ENCODE peak calls at places on chromosome X, in six cellular contexts. One of them, this sample, is unnamed.
A peak's percentile ranks its signal among the peaks of the same experiment; 100 is the strongest.

GRCh38 chrX:56788229-56788628 is 59.2 kb downstream of the NBDY start:
- DNase-seq in lower lobe of right lung: no peak
- DNase-seq in IMR-90: peak; percentile 26
- DNase-seq in CD8-positive, alpha-beta memory T cell: no peak
- DNase-seq in AG04450: no peak
- DNase-seq in CD4-positive, CD25-positive, alpha-beta regulatory T cell: no peak
- DNase-seq in this sample: no peak

GRCh38 chrX:115350696-115351408 is 61.3 kb downstream of the LUZP4 start:
- DNase-seq in lower lobe of right lung: no peak
- DNase-seq in IMR-90: no peak
- DNase-seq in CD8-positive, alpha-beta memory T cell: no peak
- DNase-seq in AG04450: no peak
- DNase-seq in CD4-positive, CD25-positive, alpha-beta regulatory T cell: no peak
- DNase-seq in this sample: no peak

GRCh38 chrX:17412692-17413091 is 37.7 kb downstream of the NHS start:
- DNase-seq in lower lobe of right lung: no peak
- DNase-seq in IMR-90: peak; percentile 87
- DNase-seq in CD8-positive, alpha-beta memory T cell: no peak
- DNase-seq in AG04450: peak; percentile 27
- DNase-seq in CD4-positive, CD25-positive, alpha-beta regulatory T cell: no peak
- DNase-seq in this sample: no peak

GRCh38 chrX:68498044-68498507 is 775 bp upstream of the YIPF6 start:
- DNase-seq in lower lobe of right lung: no peak
- DNase-seq in IMR-90: no peak
- DNase-seq in CD8-positive, alpha-beta memory T cell: no peak
- DNase-seq in AG04450: no peak
- DNase-seq in CD4-positive, CD25-positive, alpha-beta regulatory T cell: no peak
- DNase-seq in this sample: no peak

GRCh38 chrX:43552166-43552565 is 103.9 kb upstream of the MAOA start:
- DNase-seq in lower lobe of right lung: no peak
- DNase-seq in IMR-90: no peak
- DNase-seq in CD8-positive, alpha-beta memory T cell: no peak
- DNase-seq in AG04450: no peak
- DNase-seq in CD4-positive, CD25-positive, alpha-beta regulatory T cell: no peak
- DNase-seq in this sample: peak; percentile 27

GRCh38 chrX:105331244-105331643 is 110.8 kb upstream of the TEX13A start:
- DNase-seq in lower lobe of right lung: no peak
- DNase-seq in IMR-90: peak; percentile 52
- DNase-seq in CD8-positive, alpha-beta memory T cell: no peak
- DNase-seq in AG04450: peak; percentile 11
- DNase-seq in CD4-positive, CD25-positive, alpha-beta regulatory T cell: no peak
- DNase-seq in this sample: no peak

GRCh38 chrX:38206036-38206435 is 14.6 kb downstream of the SRPX start:
- DNase-seq in lower lobe of right lung: no peak
- DNase-seq in IMR-90: peak; percentile 52
- DNase-seq in CD8-positive, alpha-beta memory T cell: no peak
- DNase-seq in AG04450: no peak
- DNase-seq in CD4-positive, CD25-positive, alpha-beta regulatory T cell: no peak
- DNase-seq in this sample: no peak

GRCh38 chrX:154359362-154360154 is 14.9 kb downstream of the FLNA start:
- DNase-seq in lower lobe of right lung: no peak
- DNase-seq in IMR-90: no peak
- DNase-seq in CD8-positive, alpha-beta memory T cell: no peak
- DNase-seq in AG04450: no peak
- DNase-seq in CD4-positive, CD25-positive, alpha-beta regulatory T cell: no peak
- DNase-seq in this sample: no peak

GRCh38 chrX:32877592-32877991 is 333.8 kb downstream of the DMD start:
- DNase-seq in lower lobe of right lung: no peak
- DNase-seq in IMR-90: peak; percentile 41
- DNase-seq in CD8-positive, alpha-beta memory T cell: no peak
- DNase-seq in AG04450: no peak
- DNase-seq in CD4-positive, CD25-positive, alpha-beta regulatory T cell: no peak
- DNase-seq in this sample: peak; percentile 92

GRCh38 chrX:129961180-129962083 is 21.0 kb upstream of the BCORL1 start:
- DNase-seq in lower lobe of right lung: peak; percentile 87
- DNase-seq in IMR-90: no peak
- DNase-seq in CD8-positive, alpha-beta memory T cell: peak; percentile 62
- DNase-seq in AG04450: no peak
- DNase-seq in CD4-positive, CD25-positive, alpha-beta regulatory T cell: peak; percentile 52
- DNase-seq in this sample: no peak

GRCh38 chrX:10085223-10085622 is 71.6 kb upstream of the CLCN4 start:
- DNase-seq in lower lobe of right lung: no peak
- DNase-seq in IMR-90: no peak
- DNase-seq in CD8-positive, alpha-beta memory T cell: no peak
- DNase-seq in AG04450: no peak
- DNase-seq in CD4-positive, CD25-positive, alpha-beta regulatory T cell: no peak
- DNase-seq in this sample: no peak

GRCh38 chrX:13763489-13763888 is 28.9 kb downstream of the OFD1 start:
- DNase-seq in lower lobe of right lung: peak; percentile 48
- DNase-seq in IMR-90: no peak
- DNase-seq in CD8-positive, alpha-beta memory T cell: no peak
- DNase-seq in AG04450: no peak
- DNase-seq in CD4-positive, CD25-positive, alpha-beta regulatory T cell: no peak
- DNase-seq in this sample: no peak

GRCh38 chrX:107565916-107566602 is 62.3 kb upstream of the PRPS1 start:
- DNase-seq in lower lobe of right lung: no peak
- DNase-seq in IMR-90: peak; percentile 70
- DNase-seq in CD8-positive, alpha-beta memory T cell: no peak
- DNase-seq in AG04450: no peak
- DNase-seq in CD4-positive, CD25-positive, alpha-beta regulatory T cell: no peak
- DNase-seq in this sample: no peak

GRCh38 chrX:20061869-20062254 is 54.8 kb downstream of the MAP7D2 start:
- DNase-seq in lower lobe of right lung: no peak
- DNase-seq in IMR-90: peak; percentile 69
- DNase-seq in CD8-positive, alpha-beta memory T cell: no peak
- DNase-seq in AG04450: no peak
- DNase-seq in CD4-positive, CD25-positive, alpha-beta regulatory T cell: no peak
- DNase-seq in this sample: no peak

GRCh38 chrX:153820601-153821000 is 9.7 kb downstream of the PDZD4 start:
- DNase-seq in lower lobe of right lung: no peak
- DNase-seq in IMR-90: no peak
- DNase-seq in CD8-positive, alpha-beta memory T cell: no peak
- DNase-seq in AG04450: no peak
- DNase-seq in CD4-positive, CD25-positive, alpha-beta regulatory T cell: no peak
- DNase-seq in this sample: no peak

GRCh38 chrX:39762266-39762841 is 335.4 kb downstream of the BCOR start:
- DNase-seq in lower lobe of right lung: no peak
- DNase-seq in IMR-90: peak; percentile 84
- DNase-seq in CD8-positive, alpha-beta memory T cell: no peak
- DNase-seq in AG04450: no peak
- DNase-seq in CD4-positive, CD25-positive, alpha-beta regulatory T cell: no peak
- DNase-seq in this sample: no peak

GRCh38 chrX:38060331-38060878 is 54.1 kb downstream of the SYTL5 start:
- DNase-seq in lower lobe of right lung: no peak
- DNase-seq in IMR-90: no peak
- DNase-seq in CD8-positive, alpha-beta memory T cell: no peak
- DNase-seq in AG04450: no peak
- DNase-seq in CD4-positive, CD25-positive, alpha-beta regulatory T cell: no peak
- DNase-seq in this sample: no peak

GRCh38 chrX:39905475-39905889 is 192.3 kb downstream of the BCOR start:
- DNase-seq in lower lobe of right lung: no peak
- DNase-seq in IMR-90: peak; percentile 19
- DNase-seq in CD8-positive, alpha-beta memory T cell: no peak
- DNase-seq in AG04450: no peak
- DNase-seq in CD4-positive, CD25-positive, alpha-beta regulatory T cell: no peak
- DNase-seq in this sample: no peak

GRCh38 chrX:19805054-19805690 is 82.2 kb downstream of the SH3KBP1 start:
- DNase-seq in lower lobe of right lung: no peak
- DNase-seq in IMR-90: no peak
- DNase-seq in CD8-positive, alpha-beta memory T cell: no peak
- DNase-seq in AG04450: no peak
- DNase-seq in CD4-positive, CD25-positive, alpha-beta regulatory T cell: peak; percentile 61
- DNase-seq in this sample: no peak

GRCh38 chrX:153438522-153438921 is 7.3 kb downstream of the TREX2 start:
- DNase-seq in lower lobe of right lung: no peak
- DNase-seq in IMR-90: peak; percentile 7
- DNase-seq in CD8-positive, alpha-beta memory T cell: no peak
- DNase-seq in AG04450: no peak
- DNase-seq in CD4-positive, CD25-positive, alpha-beta regulatory T cell: peak; percentile 5
- DNase-seq in this sample: no peak

GRCh38 chrX:109536439-109537323 is at the start of gene NXT2:
- DNase-seq in lower lobe of right lung: peak; percentile 94
- DNase-seq in IMR-90: peak; percentile 90
- DNase-seq in CD8-positive, alpha-beta memory T cell: peak; percentile 80
- DNase-seq in AG04450: peak; percentile 74
- DNase-seq in CD4-positive, CD25-positive, alpha-beta regulatory T cell: peak; percentile 87
- DNase-seq in this sample: peak; percentile 66

GRCh38 chrX:155767101-155767878 is 113.9 kb upstream of the VAMP7 start:
- DNase-seq in lower lobe of right lung: peak; percentile 44
- DNase-seq in IMR-90: peak; percentile 74
- DNase-seq in CD8-positive, alpha-beta memory T cell: peak; percentile 6
- DNase-seq in AG04450: peak; percentile 29
- DNase-seq in CD4-positive, CD25-positive, alpha-beta regulatory T cell: peak; percentile 4
- DNase-seq in this sample: no peak

GRCh38 chrX:108122748-108123147 is 31.2 kb downstream of the ATG4A start:
- DNase-seq in lower lobe of right lung: no peak
- DNase-seq in IMR-90: peak; percentile 17
- DNase-seq in CD8-positive, alpha-beta memory T cell: no peak
- DNase-seq in AG04450: no peak
- DNase-seq in CD4-positive, CD25-positive, alpha-beta regulatory T cell: no peak
- DNase-seq in this sample: peak; percentile 18

GRCh38 chrX:94256396-94256795 is 582.4 kb downstream of the FAM133A start:
- DNase-seq in lower lobe of right lung: no peak
- DNase-seq in IMR-90: no peak
- DNase-seq in CD8-positive, alpha-beta memory T cell: no peak
- DNase-seq in AG04450: no peak
- DNase-seq in CD4-positive, CD25-positive, alpha-beta regulatory T cell: no peak
- DNase-seq in this sample: no peak

GRCh38 chrX:110248582-110248981 is 69.3 kb downstream of the AMMECR1 start:
- DNase-seq in lower lobe of right lung: no peak
- DNase-seq in IMR-90: no peak
- DNase-seq in CD8-positive, alpha-beta memory T cell: no peak
- DNase-seq in AG04450: no peak
- DNase-seq in CD4-positive, CD25-positive, alpha-beta regulatory T cell: no peak
- DNase-seq in this sample: no peak

GRCh38 chrX:77814210-77814609 is 28.2 kb upstream of the ATRX start:
- DNase-seq in lower lobe of right lung: no peak
- DNase-seq in IMR-90: no peak
- DNase-seq in CD8-positive, alpha-beta memory T cell: no peak
- DNase-seq in AG04450: no peak
- DNase-seq in CD4-positive, CD25-positive, alpha-beta regulatory T cell: no peak
- DNase-seq in this sample: no peak

GRCh38 chrX:135328421-135329005 is 19.2 kb downstream of the ETDC start:
- DNase-seq in lower lobe of right lung: no peak
- DNase-seq in IMR-90: peak; percentile 20
- DNase-seq in CD8-positive, alpha-beta memory T cell: no peak
- DNase-seq in AG04450: no peak
- DNase-seq in CD4-positive, CD25-positive, alpha-beta regulatory T cell: no peak
- DNase-seq in this sample: peak; percentile 12

GRCh38 chrX:109889289-109890006 is 113.5 kb upstream of the TMEM164 start:
- DNase-seq in lower lobe of right lung: no peak
- DNase-seq in IMR-90: peak; percentile 27
- DNase-seq in CD8-positive, alpha-beta memory T cell: no peak
- DNase-seq in AG04450: no peak
- DNase-seq in CD4-positive, CD25-positive, alpha-beta regulatory T cell: no peak
- DNase-seq in this sample: no peak

GRCh38 chrX:56130013-56130412 is 102.1 kb upstream of the KLF8 start:
- DNase-seq in lower lobe of right lung: no peak
- DNase-seq in IMR-90: no peak
- DNase-seq in CD8-positive, alpha-beta memory T cell: no peak
- DNase-seq in AG04450: no peak
- DNase-seq in CD4-positive, CD25-positive, alpha-beta regulatory T cell: no peak
- DNase-seq in this sample: no peak

GRCh38 chrX:123358457-123358856 is 174.4 kb downstream of the GRIA3 start:
- DNase-seq in lower lobe of right lung: no peak
- DNase-seq in IMR-90: no peak
- DNase-seq in CD8-positive, alpha-beta memory T cell: no peak
- DNase-seq in AG04450: no peak
- DNase-seq in CD4-positive, CD25-positive, alpha-beta regulatory T cell: no peak
- DNase-seq in this sample: no peak
- H3K27ac ChIP-seq in lower lobe of right lung: no peak overlapping the region
- H3K27ac ChIP-seq in IMR-90: no peak overlapping the region
- H3K27ac ChIP-seq in CD8-positive, alpha-beta memory T cell: no peak overlapping the region
- H3K27ac ChIP-seq in AG04450: no peak overlapping the region
- H3K27ac ChIP-seq in CD4-positive, CD25-positive, alpha-beta regulatory T cell: no peak overlapping the region
- H3K27ac ChIP-seq in this sample: no peak overlapping the region

DNA sequence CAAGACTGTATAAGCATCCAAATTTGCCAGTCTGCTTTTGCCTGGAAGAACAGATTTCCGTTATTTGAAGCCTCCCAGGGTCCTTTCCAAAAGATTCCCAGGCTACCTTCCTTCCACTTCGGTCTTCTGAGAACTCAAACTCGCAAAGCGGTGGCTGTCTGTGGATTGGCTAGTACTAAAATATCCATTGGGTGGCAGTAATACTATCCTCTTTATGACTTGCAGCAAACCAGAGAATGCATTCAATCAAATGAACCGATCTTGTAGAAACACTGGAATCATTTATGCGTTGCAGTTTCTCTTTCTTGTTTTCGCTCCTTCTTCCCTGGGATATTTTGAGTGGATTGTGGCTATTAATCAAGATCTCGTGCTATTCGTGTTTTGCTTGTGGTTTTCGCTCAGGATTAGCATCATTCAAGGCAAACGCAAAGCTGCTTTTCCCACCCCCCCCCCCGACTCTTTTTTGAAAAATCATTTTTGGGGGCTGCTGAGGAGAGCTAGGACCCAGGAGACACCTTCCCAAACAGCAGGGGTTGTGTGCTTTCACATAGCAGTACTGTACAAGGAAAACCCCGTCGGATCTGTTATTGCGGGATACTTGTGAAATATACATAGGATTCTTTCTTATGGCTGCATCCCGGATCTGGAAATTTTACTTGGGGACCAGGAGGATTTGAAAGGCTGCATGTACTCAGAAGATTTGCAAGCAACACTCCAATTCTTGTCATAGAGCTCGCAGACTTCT is at the start of gene IL1RAPL1:
- DNase-seq in lower lobe of right lung: no peak
- DNase-seq in IMR-90: peak; percentile 81
- DNase-seq in CD8-positive, alpha-beta memory T cell: no peak
- DNase-seq in AG04450: peak; percentile 41
- DNase-seq in CD4-positive, CD25-positive, alpha-beta regulatory T cell: no peak
- DNase-seq in this sample: no peak
- H3K27ac ChIP-seq in lower lobe of right lung: no peak within 1 kb of the TSS
- H3K27ac ChIP-seq in IMR-90: peak within 1 kb of the TSS; percentile 58
- H3K27ac ChIP-seq in CD8-positive, alpha-beta memory T cell: no peak within 1 kb of the TSS
- H3K27ac ChIP-seq in AG04450: peak within 1 kb of the TSS; percentile 39
- H3K27ac ChIP-seq in CD4-positive, CD25-positive, alpha-beta regulatory T cell: no peak within 1 kb of the TSS
- H3K27ac ChIP-seq in this sample: no peak within 1 kb of the TSS

GRCh38 chrX:70089575-70090297 is 27.5 kb downstream of the OTUD6A start:
- DNase-seq in lower lobe of right lung: no peak
- DNase-seq in IMR-90: peak; percentile 62
- DNase-seq in CD8-positive, alpha-beta memory T cell: no peak
- DNase-seq in AG04450: no peak
- DNase-seq in CD4-positive, CD25-positive, alpha-beta regulatory T cell: no peak
- DNase-seq in this sample: no peak
- H3K27ac ChIP-seq in lower lobe of right lung: no peak overlapping the region
- H3K27ac ChIP-seq in IMR-90: peak overlapping the region; percentile 52
- H3K27ac ChIP-seq in CD8-positive, alpha-beta memory T cell: no peak overlapping the region
- H3K27ac ChIP-seq in AG04450: no peak overlapping the region
- H3K27ac ChIP-seq in CD4-positive, CD25-positive, alpha-beta regulatory T cell: no peak overlapping the region
- H3K27ac ChIP-seq in this sample: no peak overlapping the region

GRCh38 chrX:132809581-132809980 is 148.8 kb downstream of the HS6ST2 start:
- DNase-seq in lower lobe of right lung: no peak
- DNase-seq in IMR-90: no peak
- DNase-seq in CD8-positive, alpha-beta memory T cell: no peak
- DNase-seq in AG04450: no peak
- DNase-seq in CD4-positive, CD25-positive, alpha-beta regulatory T cell: no peak
- DNase-seq in this sample: no peak
- H3K27ac ChIP-seq in lower lobe of right lung: no peak overlapping the region
- H3K27ac ChIP-seq in IMR-90: no peak overlapping the region
- H3K27ac ChIP-seq in CD8-positive, alpha-beta memory T cell: no peak overlapping the region
- H3K27ac ChIP-seq in AG04450: no peak overlapping the region
- H3K27ac ChIP-seq in CD4-positive, CD25-positive, alpha-beta regulatory T cell: no peak overlapping the region
- H3K27ac ChIP-seq in this sample: peak overlapping the region; percentile 51